ENCODE peak calls at places on chromosomes 3 and 15, in ten cellular contexts. W, J, E, F, I, M, K, D, C and V are unnamed samples.

GRCh38 chr3:7205535-7206331 is 344.8 kb downstream of the GRM7 start:
- DNase-seq in I (no peak), F (no peak), J (no peak), M (no peak), E (peak; percentile 38), C (no peak), D (no peak), K (no peak), W (no peak), V (no peak)

GRCh38 chr3:110752307-110752706 is 319.3 kb upstream of the NECTIN3 start:
- DNase-seq in W (no peak), C (no peak), J (no peak), I (no peak), D (no peak), K (no peak), M (no peak), E (no peak), F (no peak), V (no peak)

GRCh38 chr3:4228295-4228694 is 74.9 kb upstream of the SETMAR start:
- DNase-seq in E (no peak), D (no peak), I (no peak), J (no peak), F (no peak), K (no peak), C (no peak), W (no peak), M (no peak), V (no peak)

GRCh38 chr15:79341361-79341760 is 30.4 kb downstream of the TMED3 start:
- DNase-seq in C (no peak), J (no peak), F (no peak), I (no peak), M (no peak), D (no peak), K (no peak), E (no peak), W (no peak), V (no peak)

GRCh38 chr15:41695750-41696436 is 35.7 kb downstream of the MGA start:
- DNase-seq in D (peak; percentile 12), W (peak; percentile 18), E (peak; percentile 6), K (peak; percentile 57), J (no peak), F (no peak), I (no peak), C (peak; percentile 45), M (no peak), V (no peak)

GRCh38 chr15:63553388-63553791 is 43.8 kb upstream of the FBXL22 start:
- DNase-seq in F (no peak), W (no peak), D (peak; percentile 94), E (peak; percentile 92), J (no peak), K (no peak), I (no peak), C (peak; percentile 67), M (peak; percentile 47), V (peak; percentile 38)

GRCh38 chr3:71031914-71032521 is 551.5 kb downstream of the FOXP1 start:
- DNase-seq in E (no peak), D (no peak), J (no peak), F (no peak), I (no peak), C (no peak), K (no peak), M (no peak), W (no peak), V (peak; percentile 21)

GRCh38 chr15:80199869-80200268 is 47.1 kb downstream of the FAH start:
- DNase-seq in D (no peak), J (no peak), E (no peak), C (no peak), I (no peak), K (no peak), M (no peak), F (no peak), W (no peak), V (no peak)

GRCh38 chr3:191136347-191136746 is 62.7 kb upstream of the OSTN start:
- DNase-seq in K (no peak), F (no peak), D (peak; percentile 52), W (no peak), C (peak; percentile 61), J (no peak), M (no peak), E (peak; percentile 12), I (no peak), V (no peak)

GRCh38 chr3:187914231-187914630 is 169.0 kb upstream of the BCL6 start:
- DNase-seq in J (peak; percentile 70), K (no peak), F (no peak), I (no peak), C (no peak), E (peak; percentile 28), M (no peak), D (no peak), W (no peak), V (no peak)

GRCh38 chr15:65512807-65513416 is 4.6 kb downstream of the DPP8 start:
- DNase-seq in J (no peak), M (peak; percentile 36), F (no peak), E (no peak), K (peak; percentile 78), W (no peak), D (peak; percentile 75), I (peak; percentile 80), C (no peak), V (peak; percentile 34)

GRCh38 chr15:95019907-95020306 is 788.5 kb downstream of the MCTP2 start:
- DNase-seq in F (no peak), E (peak; percentile 43), C (no peak), J (no peak), K (no peak), D (peak; percentile 14), I (no peak), W (no peak), M (no peak), V (no peak)

GRCh38 chr3:78148986-78149717 is 1109.3 kb downstream of the ROBO2 start:
- DNase-seq in I (no peak), J (no peak), E (no peak), D (no peak), M (no peak), K (no peak), W (no peak), C (no peak), F (no peak), V (no peak)

GRCh38 chr3:150236683-150237082 is 171.4 kb upstream of the TSC22D2 start:
- DNase-seq in J (no peak), I (no peak), M (no peak), C (no peak), K (no peak), W (no peak), D (peak; percentile 50), E (no peak), F (no peak), V (no peak)

GRCh38 chr15:67501177-67501835 is 19.6 kb upstream of the C15orf61 start:
- DNase-seq in C (peak; percentile 37), E (peak; percentile 9), W (no peak), I (no peak), J (no peak), M (no peak), F (no peak), D (peak; percentile 61), K (no peak), V (no peak)

GRCh38 chr3:112775011-112775742 is 71.5 kb downstream of the CD200R1L start:
- DNase-seq in J (no peak), E (no peak), D (peak; percentile 89), F (no peak), K (no peak), I (no peak), C (no peak), M (no peak), W (no peak), V (peak; percentile 23)

GRCh38 chr15:48433226-48433886 is 102.1 kb downstream of the DUT start:
- DNase-seq in I (no peak), E (peak; percentile 76), W (no peak), K (no peak), M (no peak), F (no peak), J (no peak), C (no peak), D (peak; percentile 91), V (no peak)

GRCh38 chr3:37886395-37886794 is 24.7 kb downstream of the CTDSPL start:
- DNase-seq in W (no peak), F (no peak), E (no peak), M (no peak), I (no peak), J (no peak), C (no peak), D (no peak), K (no peak), V (no peak)
- H3K36me3 ChIP-seq in W (no peaks in the 10 kb centered on the region), F (no peaks in the 10 kb centered on the region), E (no peaks in the 10 kb centered on the region), M (no peaks in the 10 kb centered on the region), I (no peaks in the 10 kb centered on the region), J (no peaks in the 10 kb centered on the region), C (no peaks in the 10 kb centered on the region), D (no peaks in the 10 kb centered on the region), K (no peaks in the 10 kb centered on the region), V (no peaks in the 10 kb centered on the region)

GRCh38 chr15:60004019-60004845 is at the start of gene FOXB1:
- DNase-seq in K (no peak), F (no peak), I (no peak), C (peak; percentile 95), J (no peak), M (no peak), D (no peak), W (no peak), E (no peak), V (no peak)
- H3K4me3 ChIP-seq in K (peak within 1 kb of the TSS; percentile 35), F (peak within 1 kb of the TSS; percentile 2), I (no peak within 1 kb of the TSS), C (peak within 1 kb of the TSS; percentile 82), J (peak within 1 kb of the TSS; percentile 66), M (no peak within 1 kb of the TSS), D (no peak within 1 kb of the TSS), W (no peak within 1 kb of the TSS), E (peak within 1 kb of the TSS; percentile 22), V (peak within 1 kb of the TSS; percentile 50)

DNA sequence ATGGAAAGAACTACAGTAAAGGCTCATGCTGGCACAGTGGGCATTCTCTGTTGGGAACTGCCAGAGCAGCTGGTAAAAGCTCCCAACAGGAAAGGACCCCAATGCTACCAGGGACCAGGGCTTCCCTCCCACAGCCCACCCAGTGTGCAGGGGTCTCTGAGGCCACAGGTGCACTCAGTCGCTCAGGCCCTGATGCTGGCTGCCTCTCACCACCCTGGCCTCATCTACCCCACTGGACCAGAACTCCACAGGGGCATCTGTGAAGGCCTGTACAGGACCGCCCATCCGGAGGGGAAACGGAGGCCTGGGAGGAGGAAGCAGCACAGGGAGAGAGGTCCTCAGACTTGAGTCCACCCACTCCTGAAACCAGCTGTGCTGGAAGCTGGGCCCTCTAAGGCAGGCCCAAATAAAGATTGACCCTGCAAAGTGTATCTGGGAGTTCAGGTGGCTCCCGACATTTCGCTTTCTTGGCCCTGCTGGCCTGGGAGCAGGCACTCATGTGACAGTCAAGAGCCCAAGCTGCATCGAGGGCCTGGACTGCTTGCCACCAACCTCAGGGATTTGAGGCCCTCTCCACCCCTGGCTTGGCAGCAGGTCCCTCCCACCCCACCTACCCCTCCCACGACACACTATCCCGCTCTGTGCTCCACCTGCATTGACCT is 12.7 kb downstream of the KLF15 start:
- DNase-seq in W (peak; percentile 6), K (no peak), E (no peak), M (peak; percentile 7), D (no peak), J (peak; percentile 38), C (no peak), F (no peak), I (no peak), V (no peak)
- H3K36me3 ChIP-seq in W (no peaks in the 10 kb centered on the region), K (no peaks in the 10 kb centered on the region), E (no peaks in the 10 kb centered on the region), M (no peaks in the 10 kb centered on the region), D (no peaks in the 10 kb centered on the region), J (no peaks in the 10 kb centered on the region), C (no peaks in the 10 kb centered on the region), F (peaks cover 5% of the 10 kb centered on the region), I (no peaks in the 10 kb centered on the region), V (peaks cover 4% of the 10 kb centered on the region)

DNA sequence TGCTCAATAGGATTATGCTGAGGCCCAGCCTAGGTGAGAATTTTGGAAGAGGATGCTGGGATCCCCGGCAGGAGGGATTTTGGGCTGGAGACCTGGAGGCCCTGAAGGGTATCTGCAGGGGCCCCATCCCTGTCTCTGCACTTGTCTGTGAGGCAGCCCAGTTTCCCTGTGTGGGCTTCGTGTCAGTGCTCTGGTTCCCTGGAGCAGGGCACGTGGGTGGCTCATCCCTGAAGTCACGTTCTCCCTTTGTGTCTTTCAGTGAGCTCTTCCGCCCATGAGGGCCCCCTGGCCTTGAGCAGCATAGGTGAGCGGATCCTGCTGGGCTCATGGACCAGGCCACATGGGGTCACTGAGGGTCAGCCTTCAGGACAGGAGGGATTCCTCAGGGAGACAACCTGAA is 217.9 kb downstream of the SNRPN start:
- DNase-seq in M (peak; percentile 3), D (no peak), K (peak; percentile 21), W (no peak), I (no peak), J (peak; percentile 38), F (peak; percentile 43), C (no peak), E (no peak), V (peak; percentile 2)
- H3K4me3 ChIP-seq in M (no peak overlapping the region), D (no peak overlapping the region), K (no peak overlapping the region), W (no peak overlapping the region), I (no peak overlapping the region), J (no peak overlapping the region), F (no peak overlapping the region), C (no peak overlapping the region), E (no peak overlapping the region), V (no peak overlapping the region)